ENCODE peak calls at places on chromosomes 6 and 20, in four cellular contexts. Y is tibial nerve, P is LoVo, C is EL. S is an unnamed sample.

GRCh38 chr20:58236612-58237317 is 8.3 kb upstream of the ANKRD60 start:
- DNase-seq in Y (peak), P (peak), C (peak), S (peak)

GRCh38 chr20:24465730-24466129 is 3.7 kb upstream of the SYNDIG1 start:
- DNase-seq in Y (no peak), P (no peak), C (peak), S (no peak)

GRCh38 chr20:58852559-58853271 is at the start of gene GNAS:
- DNase-seq in Y (peak), P (no peak), C (peak), S (peak)

GRCh38 chr6:105136433-105137350 is 43.1 kb downstream of the POPDC3 start:
- DNase-seq in Y (peak), P (no peak), C (peak), S (no peak)

GRCh38 chr6:44217332-44218143 is 812 bp downstream of the MYMX start:
- DNase-seq in Y (no peak), P (no peak), C (no peak), S (no peak)

GRCh38 chr20:8720089-8720488 is 348.8 kb upstream of the PLCB4 start:
- DNase-seq in Y (no peak), P (no peak), C (no peak), S (no peak)

GRCh38 chr20:32017711-32018251 is 7.5 kb downstream of the CCM2L start:
- DNase-seq in Y (no peak), P (peak), C (no peak), S (peak)

GRCh38 chr6:140354296-140354695 is 979.8 kb upstream of the CITED2 start:
- DNase-seq in Y (no peak), P (no peak), C (no peak), S (no peak)

GRCh38 chr6:20302702-20303251 is 90.5 kb upstream of the MBOAT1 start:
- DNase-seq in Y (no peak), P (no peak), C (peak), S (no peak)

GRCh38 chr6:37648465-37649330 is 49.0 kb downstream of the MDGA1 start:
- DNase-seq in Y (no peak), P (no peak), C (no peak), S (peak)

GRCh38 chr20:52236292-52236691 is 44.7 kb upstream of the ZFP64 start:
- DNase-seq in Y (no peak), P (no peak), C (no peak), S (no peak)

GRCh38 chr20:63027425-63028389 is 20.9 kb upstream of the BHLHE23 start:
- DNase-seq in Y (no peak), P (no peak), C (peak), S (no peak)

GRCh38 chr6:44049163-44049988 is 77.9 kb downstream of the MRPL14 start:
- DNase-seq in Y (no peak), P (peak), C (peak), S (peak)

GRCh38 chr6:112835078-112835477 is 487.9 kb downstream of the RFPL4B start:
- DNase-seq in Y (no peak), P (no peak), C (no peak), S (no peak)

GRCh38 chr6:165751486-165751885 is 88.4 kb upstream of the PDE10A start:
- DNase-seq in Y (no peak), P (no peak), C (no peak), S (no peak)

GRCh38 chr20:35893942-35894341 is 60.4 kb downstream of the SCAND1 start:
- DNase-seq in Y (no peak), P (no peak), C (no peak), S (no peak)

GRCh38 chr20:5674176-5674660 is 76.0 kb upstream of the SHLD1 start:
- DNase-seq in Y (no peak), P (peak), C (no peak), S (peak)

GRCh38 chr20:3749689-3750639 is 17.5 kb downstream of the HSPA12B start:
- DNase-seq in Y (no peak), P (no peak), C (no peak), S (peak)

GRCh38 chr20:53642196-53643030 is 48.8 kb upstream of the ZNF217 start:
- DNase-seq in Y (peak), P (peak), C (peak), S (peak)

GRCh38 chr6:82033631-82034211 is 213.8 kb downstream of the IBTK start:
- DNase-seq in Y (peak), P (no peak), C (no peak), S (no peak)

GRCh38 chr20:642398-643174 is 10.4 kb downstream of the SRXN1 start:
- DNase-seq in Y (no peak), P (no peak), C (no peak), S (no peak)

GRCh38 chr6:70797625-70798024 is 129.9 kb downstream of the SMAP1 start:
- DNase-seq in Y (no peak), P (no peak), C (no peak), S (no peak)

GRCh38 chr6:170152989-170153388 is 137.9 kb downstream of the DLL1 start:
- DNase-seq in Y (no peak), P (peak), C (no peak), S (peak)

GRCh38 chr6:131013495-131013894 is 49.5 kb downstream of the EPB41L2 start:
- DNase-seq in Y (peak), P (peak), C (peak), S (no peak)

GRCh38 chr6:157187182-157188093 is 135.9 kb downstream of the TMEM242 start:
- DNase-seq in Y (no peak), P (no peak), C (no peak), S (peak)

GRCh38 chr6:89087881-89088280 is 7.3 kb downstream of the PNRC1 start:
- DNase-seq in Y (no peak), P (no peak), C (no peak), S (no peak)

GRCh38 chr6:124961784-124962611 is at the start of gene RNF217:
- DNase-seq in Y (peak), P (peak), C (peak), S (peak)

GRCh38 chr20:12847862-12848261 is 160.9 kb upstream of the SPTLC3 start:
- DNase-seq in Y (no peak), P (no peak), C (no peak), S (no peak)

GRCh38 chr6:11744753-11745152 is 33.9 kb downstream of the ADTRP start:
- DNase-seq in Y (peak), P (no peak), C (peak), S (no peak)

GRCh38 chr20:56664791-56665190 is 35.7 kb downstream of the TFAP2C start:
- DNase-seq in Y (no peak), P (peak), C (no peak), S (no peak)

GRCh38 chr6:39553811-39554802 is 171.1 kb downstream of the KIF6 start:
- DNase-seq in Y (no peak), P (no peak), C (no peak), S (no peak)

GRCh38 chr6:37624606-37625574 is 72.8 kb downstream of the MDGA1 start:
- DNase-seq in Y (no peak), P (peak), C (peak), S (peak)

GRCh38 chr6:127737009-127737486 is 160.1 kb downstream of the C6orf58 start:
- DNase-seq in Y (peak), P (peak), C (peak), S (peak)

GRCh38 chr6:117601811-117602150 is 530 bp downstream of the GOPC start:
- DNase-seq in Y (no peak), P (peak), C (no peak), S (no peak)

GRCh38 chr20:19047040-19047950 is 165.1 kb upstream of the SLC24A3 start:
- DNase-seq in Y (peak), P (peak), C (no peak), S (peak)

GRCh38 chr6:3841066-3841454 is 8.1 kb upstream of the FAM50B start:
- DNase-seq in Y (no peak), P (no peak), C (peak), S (no peak)

GRCh38 chr20:59667981-59668515 is 63.7 kb downstream of the PHACTR3 start:
- DNase-seq in Y (no peak), P (no peak), C (no peak), S (no peak)

GRCh38 chr6:110017946-110018345 is 39.8 kb downstream of the GPR6 start:
- DNase-seq in Y (no peak), P (no peak), C (no peak), S (no peak)

GRCh38 chr20:50725722-50726000 is 5.7 kb upstream of the PARD6B start:
- DNase-seq in Y (no peak), P (no peak), C (no peak), S (no peak)

S was measured in PC-9.